ENCODE peak calls at places on chromosomes 7 and 10, in six cellular contexts. H is lower lobe of right lung, B is cardiac muscle cell, W is neural progenitor cell, E is esophagus squamous epithelium, G is psoas muscle. I is an unnamed sample. For H3K9me3, the result is how much of the 10 kb centered on the place peaks cover.

GRCh38 chr10:69472544-69472943 is 21.3 kb downstream of the TSPAN15 start:
- DNase-seq in H (peak), B (peak), W (no peak), E (no peak), G (no peak), I (no peak)

GRCh38 chr7:107035446-107035845 is 9.1 kb upstream of the PRKAR2B start:
- DNase-seq in H (no peak), B (peak), W (no peak), E (no peak), G (no peak), I (no peak)

GRCh38 chr7:33109758-33110238 is 594 bp upstream of the RP9 start:
- DNase-seq in H (no peak), B (peak), W (no peak), E (no peak), G (no peak), I (no peak)

GRCh38 chr10:125820705-125821104 is 2.4 kb downstream of the UROS start:
- DNase-seq in H (no peak), B (no peak), W (no peak), E (no peak), G (no peak), I (no peak)

GRCh38 chr7:4663239-4663638 is 18.9 kb upstream of the FOXK1 start:
- DNase-seq in H (no peak), B (no peak), W (no peak), E (no peak), G (no peak), I (no peak)

GRCh38 chr7:70183278-70183677 is 585.0 kb downstream of the AUTS2 start:
- DNase-seq in H (no peak), B (no peak), W (peak), E (no peak), G (no peak), I (no peak)

GRCh38 chr7:84194484-84195260 is at the start of gene SEMA3A:
- DNase-seq in H (no peak), B (peak), W (peak), E (no peak), G (no peak), I (no peak)

GRCh38 chr7:118657391-118658005 is 433.0 kb downstream of the ANKRD7 start:
- DNase-seq in H (no peak), B (no peak), W (no peak), E (no peak), G (no peak), I (no peak)

GRCh38 chr10:80275756-80276155 is 13.7 kb downstream of the MAT1A start:
- DNase-seq in H (no peak), B (no peak), W (no peak), E (no peak), G (no peak), I (no peak)

GRCh38 chr7:50351267-50351666 is 46.8 kb downstream of the IKZF1 start:
- DNase-seq in H (no peak), B (no peak), W (no peak), E (no peak), G (no peak), I (no peak)

GRCh38 chr10:124449170-124450009 is 445 bp downstream of the NKX1-2 start:
- DNase-seq in H (no peak), B (no peak), W (peak), E (no peak), G (no peak), I (no peak)

GRCh38 chr7:103148131-103148993 is 537 bp downstream of the NAPEPLD start:
- DNase-seq in H (no peak), B (peak), W (no peak), E (no peak), G (no peak), I (no peak)

GRCh38 chr7:20786779-20787651 is at the start of gene SP8:
- DNase-seq in H (no peak), B (no peak), W (peak), E (no peak), G (no peak), I (no peak)

GRCh38 chr7:113289140-113289740 is 170.9 kb upstream of the SMIM30 start:
- DNase-seq in H (no peak), B (peak), W (peak), E (no peak), G (no peak), I (no peak)

GRCh38 chr7:116948934-116949333 is 4.4 kb upstream of the ST7 start:
- DNase-seq in H (peak), B (peak), W (no peak), E (no peak), G (no peak), I (no peak)

GRCh38 chr7:7883394-7883793 is 85.2 kb upstream of the GLCCI1 start:
- DNase-seq in H (no peak), B (no peak), W (no peak), E (no peak), G (no peak), I (no peak)

GRCh38 chr10:133444342-133445267 is 9.1 kb upstream of the SCART1 start:
- DNase-seq in H (no peak), B (no peak), W (no peak), E (no peak), G (peak), I (no peak)

GRCh38 chr10:114395361-114396022 is 8.8 kb downstream of the AFAP1L2 start:
- DNase-seq in H (no peak), B (no peak), W (no peak), E (no peak), G (no peak), I (no peak)

GRCh38 chr10:101043356-101043707 is 12.3 kb downstream of the SFXN3 start:
- DNase-seq in H (no peak), B (no peak), W (no peak), E (no peak), G (no peak), I (no peak)

GRCh38 chr7:82335927-82336326 is 107.7 kb downstream of the CACNA2D1 start:
- DNase-seq in H (no peak), B (peak), W (peak), E (no peak), G (no peak), I (no peak)

GRCh38 chr7:155951554-155952158 is 139.4 kb upstream of the SHH start:
- DNase-seq in H (no peak), B (peak), W (no peak), E (no peak), G (no peak), I (no peak)

GRCh38 chr10:12299222-12299973 is 49.9 kb upstream of the CAMK1D start:
- DNase-seq in H (peak), B (no peak), W (no peak), E (no peak), G (no peak), I (no peak)

GRCh38 chr7:158476303-158476932 is 111.2 kb downstream of the PTPRN2 start:
- DNase-seq in H (no peak), B (no peak), W (no peak), E (no peak), G (no peak), I (no peak)
- H3K9me3 ChIP-seq in H (under half), B (under half), W (under half), E (under half), G (under half), I (under half)

GRCh38 chr7:682810-683209 is 43.7 kb upstream of the DNAAF5 start:
- DNase-seq in H (no peak), B (no peak), W (no peak), E (no peak), G (no peak), I (no peak)

GRCh38 chr7:681551-682307 is 44.8 kb upstream of the DNAAF5 start:
- DNase-seq in H (no peak), B (no peak), W (no peak), E (no peak), G (no peak), I (no peak)

GRCh38 chr7:685540-685939 is 41.0 kb upstream of the DNAAF5 start:
- DNase-seq in H (no peak), B (no peak), W (no peak), E (no peak), G (no peak), I (no peak)

GRCh38 chr7:680411-681127 is 45.9 kb upstream of the DNAAF5 start:
- DNase-seq in H (no peak), B (no peak), W (no peak), E (no peak), G (no peak), I (no peak)

GRCh38 chr7:683526-684205 is 42.8 kb upstream of the DNAAF5 start:
- DNase-seq in H (no peak), B (no peak), W (no peak), E (no peak), G (peak), I (no peak)
- H3K9me3 ChIP-seq in H (under half), B (under half), W (under half), E (under half), G (under half), I (under half)

GRCh38 chr10:128930422-128930821 is 536.6 kb upstream of the MGMT start:
- DNase-seq in H (no peak), B (no peak), W (no peak), E (no peak), G (no peak), I (no peak)

GRCh38 chr10:128938488-128938887 is 528.6 kb upstream of the MGMT start:
- DNase-seq in H (no peak), B (no peak), W (no peak), E (no peak), G (no peak), I (no peak)

GRCh38 chr10:128932071-128932820 is 534.8 kb upstream of the MGMT start:
- DNase-seq in H (no peak), B (no peak), W (peak), E (no peak), G (no peak), I (no peak)

GRCh38 chr10:128934492-128934891 is 532.5 kb upstream of the MGMT start:
- DNase-seq in H (no peak), B (no peak), W (no peak), E (no peak), G (no peak), I (no peak)

DNA sequence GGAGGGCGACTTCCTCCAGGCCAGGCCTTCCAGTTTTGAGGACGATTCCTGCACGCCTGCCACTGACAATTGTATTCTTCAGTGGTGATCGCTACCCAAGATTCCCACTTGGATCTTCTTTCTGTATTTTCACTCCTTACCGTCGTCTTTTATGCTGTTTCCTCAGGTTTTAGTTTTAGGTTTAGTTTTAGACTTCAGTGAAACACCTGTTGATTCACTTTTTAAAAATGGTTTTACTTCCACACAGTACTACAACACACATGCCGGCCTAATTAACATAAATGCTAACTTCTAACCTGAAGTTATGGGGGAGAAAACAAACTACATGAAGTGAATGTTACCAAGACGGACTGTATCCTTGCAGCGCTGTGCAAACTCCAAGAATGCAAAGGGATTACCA is 530.6 kb upstream of the MGMT start:
- DNase-seq in H (no peak), B (no peak), W (no peak), E (no peak), G (no peak), I (no peak)
- H3K9me3 ChIP-seq in H (under half), B (under half), W (under half), E (under half), G (under half), I (under half)

GRCh38 chr7:158192956-158193355 is 394.7 kb downstream of the PTPRN2 start:
- DNase-seq in H (no peak), B (no peak), W (no peak), E (no peak), G (no peak), I (no peak)
- H3K9me3 ChIP-seq in H (under half), B (under half), W (under half), E (under half), G (under half), I (under half)

DNA sequence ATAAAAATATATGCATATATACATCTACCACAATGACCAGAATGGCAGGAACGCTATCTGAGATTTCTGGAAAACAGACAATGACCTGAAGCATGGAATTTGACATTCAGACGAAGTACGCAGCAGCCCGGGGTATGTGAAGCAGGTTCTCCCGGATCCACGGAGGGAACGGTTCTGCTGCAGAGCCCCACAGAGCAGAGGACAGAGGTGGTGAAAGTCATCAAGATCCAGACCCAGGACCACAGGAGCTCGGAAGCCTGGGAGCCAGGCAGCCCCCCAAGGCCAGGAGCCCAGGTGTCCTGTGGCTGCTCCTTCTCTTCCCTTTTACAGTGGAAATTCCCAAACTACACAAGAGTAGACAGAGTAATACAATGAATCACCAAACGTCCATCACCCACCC is 42.1 kb upstream of the DNAAF5 start:
- DNase-seq in H (no peak), B (no peak), W (no peak), E (no peak), G (peak), I (no peak)
- H3K9me3 ChIP-seq in H (under half), B (under half), W (under half), E (under half), G (under half), I (under half)

I was measured in T-helper 17 cell.